ENCODE peak calls at places on chromosomes 5 and 9, in four cellular contexts. S, I, R and N are unnamed samples.

GRCh38 chr5:88732181-88732633 is 150.8 kb downstream of the MEF2C start:
- DNase-seq in S (no peak), I (no peak), R (peak; percentile 32), N (peak; percentile 69)

GRCh38 chr5:43515678-43516048 is 715 bp upstream of the C5orf34 start:
- DNase-seq in S (no peak), I (no peak), R (no peak), N (no peak)

GRCh38 chr9:33189331-33189731 is 22.2 kb upstream of the B4GALT1 start:
- DNase-seq in S (no peak), I (no peak), R (no peak), N (no peak)

GRCh38 chr5:75361310-75361709 is 24.3 kb downstream of the HMGCR start:
- DNase-seq in S (no peak), I (peak; percentile 60), R (no peak), N (no peak)

GRCh38 chr9:92247296-92247695 is 46.2 kb downstream of the IARS1 start:
- DNase-seq in S (no peak), I (no peak), R (no peak), N (no peak)

GRCh38 chr9:115393976-115394775 is 276.2 kb upstream of the TNC start:
- DNase-seq in S (no peak), I (no peak), R (no peak), N (no peak)

GRCh38 chr5:128551476-128551875 is 13.4 kb upstream of the FBN2 start:
- DNase-seq in S (no peak), I (no peak), R (no peak), N (no peak)

GRCh38 chr5:98804066-98804465 is 30.6 kb downstream of the RGMB start:
- DNase-seq in S (no peak), I (no peak), R (no peak), N (no peak)

GRCh38 chr5:142725231-142726187 is 39.6 kb upstream of the FGF1 start:
- DNase-seq in S (no peak), I (no peak), R (no peak), N (no peak)

GRCh38 chr5:132087176-132087575 is 13.6 kb downstream of the CSF2 start:
- DNase-seq in S (no peak), I (no peak), R (no peak), N (no peak)

GRCh38 chr9:134619983-134620612 is 21.5 kb upstream of the COL5A1 start:
- DNase-seq in S (no peak), I (no peak), R (no peak), N (peak; percentile 55)

GRCh38 chr5:33579163-33579562 is 138.4 kb downstream of the TARS1 start:
- DNase-seq in S (no peak), I (no peak), R (no peak), N (no peak)

GRCh38 chr5:117691364-117691763 is 1116.7 kb upstream of the SEMA6A start:
- DNase-seq in S (no peak), I (no peak), R (no peak), N (no peak)

GRCh38 chr5:158861366-158861765 is 238.3 kb downstream of the EBF1 start:
- DNase-seq in S (no peak), I (no peak), R (no peak), N (no peak)

GRCh38 chr9:136481558-136481957 is 1.3 kb downstream of the SEC16A start:
- DNase-seq in S (no peak), I (no peak), R (no peak), N (no peak)

GRCh38 chr5:138986186-138986775 is 111.1 kb upstream of the LRRTM2 start:
- DNase-seq in S (no peak), I (no peak), R (no peak), N (no peak)

GRCh38 chr5:169417676-169418075 is 116.7 kb upstream of the SLIT3 start:
- DNase-seq in S (no peak), I (no peak), R (no peak), N (no peak)

GRCh38 chr9:99579964-99580363 is 241.7 kb upstream of the NR4A3 start:
- DNase-seq in S (no peak), I (no peak), R (no peak), N (no peak)

GRCh38 chr9:15160673-15161072 is 146.3 kb downstream of the TTC39B start:
- DNase-seq in S (no peak), I (no peak), R (no peak), N (no peak)

GRCh38 chr9:133322701-133323100 is 13.3 kb downstream of the SURF6 start:
- DNase-seq in S (no peak), I (no peak), R (no peak), N (no peak)

GRCh38 chr9:91768507-91768906 is 181.5 kb downstream of the ROR2 start:
- DNase-seq in S (no peak), I (no peak), R (no peak), N (no peak)

GRCh38 chr9:114409842-114410241 is 22.1 kb upstream of the AKNA start:
- DNase-seq in S (no peak), I (no peak), R (no peak), N (no peak)

GRCh38 chr5:133273661-133274596 is 222.1 kb downstream of the HSPA4 start:
- DNase-seq in S (no peak), I (no peak), R (no peak), N (no peak)

GRCh38 chr5:115977988-115978387 is 15.7 kb downstream of the LVRN start:
- DNase-seq in S (no peak), I (no peak), R (no peak), N (no peak)

GRCh38 chr9:130260816-130261765 is 4.5 kb upstream of the HMCN2 start:
- DNase-seq in S (no peak), I (no peak), R (no peak), N (peak; percentile 85)

GRCh38 chr9:37144762-37145161 is 24.4 kb downstream of the ZCCHC7 start:
- DNase-seq in S (no peak), I (no peak), R (no peak), N (no peak)

GRCh38 chr9:129343697-129344375 is 165.8 kb upstream of the IER5L start:
- DNase-seq in S (no peak), I (no peak), R (no peak), N (peak; percentile 91)

GRCh38 chr9:110745656-110746055 is 77.1 kb downstream of the MUSK start:
- DNase-seq in S (no peak), I (peak; percentile 31), R (no peak), N (no peak)

GRCh38 chr5:140594169-140594568 is 29.5 kb downstream of the SLC35A4 start:
- DNase-seq in S (no peak), I (no peak), R (no peak), N (no peak)

GRCh38 chr5:53041071-53041692 is 52.0 kb downstream of the ITGA2 start:
- DNase-seq in S (no peak), I (no peak), R (no peak), N (no peak)

DNA sequence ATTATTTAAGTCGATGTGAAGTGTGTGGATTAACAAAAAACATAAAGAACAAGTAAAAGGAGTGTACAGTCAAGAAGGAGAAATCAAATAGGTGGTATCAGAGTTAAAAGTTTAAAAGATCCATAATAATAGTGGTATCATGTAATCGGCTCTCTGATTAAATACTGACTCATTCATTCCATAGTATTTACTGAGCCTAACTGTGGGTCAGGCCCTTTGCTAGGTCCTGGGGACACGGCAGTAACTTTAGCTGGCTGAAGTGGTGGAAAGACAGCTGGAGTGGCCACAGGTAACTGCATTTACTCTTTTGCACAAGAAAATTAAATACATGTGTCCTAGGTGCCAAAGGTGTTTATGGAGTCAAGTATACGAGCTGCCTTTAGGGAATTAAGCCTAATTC is 124.0 kb downstream of the GNAQ start:
- DNase-seq in S (no peak), I (no peak), R (no peak), N (no peak)
- H3K4me1 ChIP-seq in S (peaks cover 5% of the 10 kb centered on the region), I (no peaks in the 10 kb centered on the region), R (peaks cover 9% of the 10 kb centered on the region), N (peaks cover 31% of the 10 kb centered on the region)

GRCh38 chr9:112046181-112046580 is 128.9 kb downstream of the SUSD1 start:
- DNase-seq in S (no peak), I (no peak), R (no peak), N (no peak)

GRCh38 chr9:112042244-112042638 is 132.9 kb downstream of the SUSD1 start:
- DNase-seq in S (no peak), I (no peak), R (no peak), N (no peak)

GRCh38 chr9:112042769-112043168 is 132.3 kb downstream of the SUSD1 start:
- DNase-seq in S (no peak), I (no peak), R (no peak), N (no peak)

GRCh38 chr9:112043423-112043822 is 131.7 kb downstream of the SUSD1 start:
- DNase-seq in S (no peak), I (no peak), R (no peak), N (no peak)

GRCh38 chr9:112044183-112044582 is 130.9 kb downstream of the SUSD1 start:
- DNase-seq in S (no peak), I (no peak), R (no peak), N (no peak)
- H3K4me1 ChIP-seq in S (peaks cover 8% of the 10 kb centered on the region), I (no peaks in the 10 kb centered on the region), R (no peaks in the 10 kb centered on the region), N (peaks cover 18% of the 10 kb centered on the region)

GRCh38 chr9:104300125-104300524 is 203.9 kb upstream of the OR13F1 start:
- DNase-seq in S (no peak), I (no peak), R (no peak), N (no peak)
- H3K4me1 ChIP-seq in S (no peaks in the 10 kb centered on the region), I (no peaks in the 10 kb centered on the region), R (no peaks in the 10 kb centered on the region), N (no peaks in the 10 kb centered on the region)

GRCh38 chr5:173733831-173734491 is 117.5 kb upstream of the BOD1 start:
- DNase-seq in S (no peak), I (no peak), R (no peak), N (no peak)

GRCh38 chr5:173729079-173729765 is 112.8 kb upstream of the BOD1 start:
- DNase-seq in S (no peak), I (no peak), R (no peak), N (no peak)

GRCh38 chr5:173733065-173733824 is 116.8 kb upstream of the BOD1 start:
- DNase-seq in S (no peak), I (no peak), R (no peak), N (no peak)

GRCh38 chr5:173727839-173728778 is 111.7 kb upstream of the BOD1 start:
- DNase-seq in S (no peak), I (no peak), R (no peak), N (no peak)

DNA sequence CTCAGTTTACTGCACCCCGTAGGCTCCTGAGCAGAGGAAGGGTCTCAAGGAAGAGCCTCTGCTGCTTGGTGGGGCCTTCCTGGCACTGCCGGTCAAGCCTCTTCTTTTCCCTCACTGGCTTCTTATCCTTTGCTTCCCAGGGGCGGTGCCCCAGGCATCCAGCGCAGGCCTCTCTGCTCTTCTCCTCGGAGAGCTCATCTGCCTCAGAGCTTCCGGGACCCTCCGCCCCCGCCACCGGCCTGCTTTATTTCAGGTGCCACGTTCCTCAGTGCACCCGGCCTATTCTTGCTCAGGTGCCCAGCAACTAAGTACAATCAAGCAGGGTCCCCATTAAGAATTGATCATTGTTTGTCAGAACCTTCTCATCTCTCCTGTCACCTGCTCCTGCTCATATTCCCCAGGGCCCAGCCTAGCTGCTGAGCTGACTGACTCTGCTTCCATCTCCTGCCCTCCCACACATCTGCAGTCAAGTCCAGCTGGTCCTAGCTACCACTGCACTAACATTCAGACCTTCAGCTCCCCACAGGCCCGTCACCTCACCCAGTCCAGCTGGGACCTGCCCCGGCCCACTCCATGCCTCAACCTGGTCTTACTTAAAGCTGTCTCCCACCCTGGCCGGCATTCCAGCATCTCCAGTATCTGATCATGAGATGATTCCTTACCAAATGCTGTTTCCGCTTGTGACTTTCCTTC is 114.3 kb upstream of the BOD1 start:
- DNase-seq in S (no peak), I (no peak), R (no peak), N (no peak)
- H3K4me1 ChIP-seq in S (peaks cover 10% of the 10 kb centered on the region), I (no peaks in the 10 kb centered on the region), R (no peaks in the 10 kb centered on the region), N (no peaks in the 10 kb centered on the region)

DNA sequence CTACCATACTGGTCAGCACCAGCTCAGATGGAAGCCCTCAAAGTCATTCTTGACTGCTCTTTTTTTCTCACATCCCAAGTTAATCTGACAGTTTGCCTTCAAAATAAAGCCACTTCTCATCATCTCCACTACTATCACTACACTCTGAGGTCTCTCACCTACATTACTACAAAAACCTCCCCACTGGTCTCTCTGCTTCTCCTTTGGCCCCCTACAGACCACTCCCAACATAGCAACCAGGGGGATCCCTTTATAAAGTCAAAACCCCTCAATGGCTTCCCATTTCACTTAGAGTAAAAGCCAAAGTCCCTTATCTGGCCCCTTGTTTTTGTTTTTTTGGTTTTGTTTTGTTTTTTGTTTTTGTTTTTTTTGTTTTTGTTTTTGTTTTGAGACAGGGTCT is 4.6 kb downstream of the ARAP3 start:
- DNase-seq in S (no peak), I (no peak), R (no peak), N (no peak)
- H3K4me1 ChIP-seq in S (peaks cover 10% of the 10 kb centered on the region), I (no peaks in the 10 kb centered on the region), R (peaks cover 4% of the 10 kb centered on the region), N (no peaks in the 10 kb centered on the region)